ENCODE peak calls at places on chromosomes 1 and 21, in nine cellular contexts. C, Q, M, N, R, D, I, U and A are unnamed samples.

GRCh38 chr1:25482211-25482610 is 51.5 kb downstream of the MACO1 start:
- DNase-seq in C (no peak), Q (no peak), M (no peak), N (no peak), R (no peak), D (no peak), I (no peak), U (no peak), A (no peak)

GRCh38 chr1:165235158-165235776 is 121.2 kb downstream of the LMX1A start:
- DNase-seq in C (peak), Q (no peak), M (no peak), N (no peak), R (no peak), D (peak), I (peak), U (peak), A (no peak)

GRCh38 chr1:8496473-8496872 is 178.6 kb downstream of the SLC45A1 start:
- DNase-seq in C (no peak), Q (no peak), M (peak), N (no peak), R (no peak), D (no peak), I (no peak), U (no peak), A (no peak)

GRCh38 chr21:25639167-25639921 is at the start of gene JAM2:
- DNase-seq in C (peak), Q (no peak), M (peak), N (peak), R (no peak), D (peak), I (peak), U (peak), A (peak)

GRCh38 chr1:113567427-113567826 is 177.1 kb downstream of the MAGI3 start:
- DNase-seq in C (no peak), Q (no peak), M (no peak), N (no peak), R (no peak), D (no peak), I (no peak), U (no peak), A (no peak)

GRCh38 chr1:172003766-172004530 is 162.7 kb downstream of the DNM3 start:
- DNase-seq in C (no peak), Q (no peak), M (no peak), N (no peak), R (peak), D (no peak), I (no peak), U (no peak), A (no peak)

GRCh38 chr1:206766251-206766856 is 4.2 kb upstream of the IL19 start:
- DNase-seq in C (peak), Q (no peak), M (no peak), N (peak), R (peak), D (peak), I (no peak), U (no peak), A (peak)

GRCh38 chr1:204410764-204411450 is 710 bp downstream of the PPP1R15B start:
- DNase-seq in C (peak), Q (no peak), M (peak), N (peak), R (peak), D (peak), I (peak), U (peak), A (peak)

GRCh38 chr1:91026777-91027176 is 4.9 kb upstream of the ZNF644 start:
- DNase-seq in C (no peak), Q (no peak), M (no peak), N (peak), R (peak), D (no peak), I (no peak), U (peak), A (peak)

GRCh38 chr1:91282695-91283420 is 121.8 kb downstream of the HFM1 start:
- DNase-seq in C (peak), Q (peak), M (peak), N (peak), R (peak), D (peak), I (peak), U (peak), A (peak)

GRCh38 chr1:36481771-36482723 is 666 bp downstream of the CSF3R start:
- DNase-seq in C (no peak), Q (no peak), M (no peak), N (no peak), R (no peak), D (no peak), I (no peak), U (peak), A (no peak)

GRCh38 chr1:12088607-12089006 is 25.5 kb downstream of the TNFRSF8 start:
- DNase-seq in C (no peak), Q (no peak), M (no peak), N (no peak), R (no peak), D (no peak), I (no peak), U (no peak), A (no peak)

GRCh38 chr21:32653326-32653901 is 41.2 kb upstream of the CFAP298 start:
- DNase-seq in C (peak), Q (peak), M (peak), N (peak), R (peak), D (peak), I (peak), U (peak), A (peak)

GRCh38 chr1:19505694-19506457 is 20.5 kb upstream of the CAPZB start:
- DNase-seq in C (no peak), Q (no peak), M (peak), N (no peak), R (no peak), D (no peak), I (no peak), U (no peak), A (no peak)

GRCh38 chr1:8169364-8170058 is 143.4 kb upstream of the ERRFI1 start:
- DNase-seq in C (no peak), Q (no peak), M (peak), N (peak), R (peak), D (peak), I (no peak), U (peak), A (peak)

GRCh38 chr1:98325646-98326441 is 335.7 kb upstream of the SNX7 start:
- DNase-seq in C (no peak), Q (peak), M (no peak), N (no peak), R (peak), D (peak), I (no peak), U (no peak), A (peak)

GRCh38 chr1:11330411-11330810 is 57.4 kb downstream of the UBIAD1 start:
- DNase-seq in C (no peak), Q (no peak), M (no peak), N (no peak), R (no peak), D (no peak), I (no peak), U (no peak), A (no peak)

GRCh38 chr1:201536542-201536941 is 2.4 kb upstream of the NAV1 start:
- DNase-seq in C (no peak), Q (peak), M (no peak), N (no peak), R (peak), D (no peak), I (no peak), U (no peak), A (peak)

GRCh38 chr1:188006354-188006753 is 1177.6 kb downstream of the PLA2G4A start:
- DNase-seq in C (no peak), Q (no peak), M (no peak), N (no peak), R (peak), D (no peak), I (no peak), U (no peak), A (no peak)

GRCh38 chr1:68819190-68819829 is 322.4 kb upstream of the DEPDC1 start:
- DNase-seq in C (peak), Q (peak), M (no peak), N (peak), R (peak), D (peak), I (peak), U (peak), A (peak)

GRCh38 chr1:226277897-226278296 is 31.1 kb downstream of the LIN9 start:
- DNase-seq in C (no peak), Q (no peak), M (no peak), N (no peak), R (no peak), D (no peak), I (no peak), U (no peak), A (no peak)
- TF ChIP-seq EZH2phosphoT487 in C (no peak), Q (no peak), M (no peak), N (no peak), R (no peak), D (no peak), I (no peak), U (no peak), A (no peak)

GRCh38 chr1:60283690-60284089 is 210.1 kb upstream of the C1orf87 start:
- DNase-seq in C (no peak), Q (no peak), M (no peak), N (no peak), R (no peak), D (peak), I (no peak), U (no peak), A (peak)

GRCh38 chr1:60279798-60280197 is 206.2 kb upstream of the C1orf87 start:
- DNase-seq in C (no peak), Q (no peak), M (no peak), N (no peak), R (peak), D (no peak), I (no peak), U (no peak), A (peak)

GRCh38 chr1:60281360-60281932 is 207.9 kb upstream of the C1orf87 start:
- DNase-seq in C (peak), Q (peak), M (peak), N (peak), R (peak), D (peak), I (peak), U (peak), A (peak)

GRCh38 chr1:60280256-60280655 is 206.7 kb upstream of the C1orf87 start:
- DNase-seq in C (no peak), Q (no peak), M (no peak), N (no peak), R (no peak), D (no peak), I (no peak), U (peak), A (peak)

GRCh38 chr1:60280764-60281278 is 207.3 kb upstream of the C1orf87 start:
- DNase-seq in C (peak), Q (no peak), M (no peak), N (no peak), R (no peak), D (no peak), I (no peak), U (peak), A (no peak)
- TF ChIP-seq EZH2phosphoT487 in C (no peak), Q (no peak), M (no peak), N (no peak), R (no peak), D (no peak), I (no peak), U (no peak), A (no peak)

DNA sequence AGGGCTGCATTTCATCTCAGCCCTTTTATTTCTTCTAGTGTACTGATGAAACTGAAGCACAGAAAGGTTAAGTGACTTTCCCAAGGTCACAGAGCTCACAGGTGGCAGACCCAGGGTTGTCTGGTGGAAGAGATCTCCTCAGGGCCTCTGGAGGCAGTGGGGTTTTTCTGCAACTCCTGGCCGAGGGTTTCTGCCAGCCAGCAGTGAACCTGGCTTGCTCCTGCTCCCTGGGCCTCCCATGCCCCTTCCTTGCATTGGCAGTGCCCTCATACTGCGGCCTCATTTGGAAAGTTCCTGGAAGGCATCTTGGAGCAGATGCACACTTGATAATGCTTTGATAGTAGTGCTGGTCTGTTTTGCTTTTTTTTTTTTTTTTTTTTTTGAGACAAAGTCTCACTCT is 7.7 kb downstream of the GALNT2 start:
- DNase-seq in C (no peak), Q (no peak), M (no peak), N (no peak), R (no peak), D (no peak), I (no peak), U (no peak), A (no peak)
- TF ChIP-seq EZH2phosphoT487 in C (no peak), Q (no peak), M (no peak), N (no peak), R (no peak), D (no peak), I (no peak), U (no peak), A (no peak)

GRCh38 chr1:83905315-83905907 is 93.5 kb downstream of the TTLL7 start:
- DNase-seq in C (peak), Q (no peak), M (peak), N (peak), R (peak), D (peak), I (peak), U (peak), A (peak)

GRCh38 chr1:83901547-83902155 is 97.3 kb downstream of the TTLL7 start:
- DNase-seq in C (no peak), Q (no peak), M (no peak), N (no peak), R (peak), D (peak), I (no peak), U (no peak), A (peak)

GRCh38 chr1:83897516-83897915 is 101.4 kb downstream of the TTLL7 start:
- DNase-seq in C (peak), Q (no peak), M (no peak), N (no peak), R (no peak), D (no peak), I (peak), U (no peak), A (no peak)

GRCh38 chr1:83900530-83900929 is 98.4 kb downstream of the TTLL7 start:
- DNase-seq in C (no peak), Q (no peak), M (no peak), N (no peak), R (peak), D (no peak), I (no peak), U (no peak), A (peak)
- TF ChIP-seq EZH2phosphoT487 in C (no peak), Q (no peak), M (no peak), N (no peak), R (no peak), D (no peak), I (no peak), U (no peak), A (no peak)

DNA sequence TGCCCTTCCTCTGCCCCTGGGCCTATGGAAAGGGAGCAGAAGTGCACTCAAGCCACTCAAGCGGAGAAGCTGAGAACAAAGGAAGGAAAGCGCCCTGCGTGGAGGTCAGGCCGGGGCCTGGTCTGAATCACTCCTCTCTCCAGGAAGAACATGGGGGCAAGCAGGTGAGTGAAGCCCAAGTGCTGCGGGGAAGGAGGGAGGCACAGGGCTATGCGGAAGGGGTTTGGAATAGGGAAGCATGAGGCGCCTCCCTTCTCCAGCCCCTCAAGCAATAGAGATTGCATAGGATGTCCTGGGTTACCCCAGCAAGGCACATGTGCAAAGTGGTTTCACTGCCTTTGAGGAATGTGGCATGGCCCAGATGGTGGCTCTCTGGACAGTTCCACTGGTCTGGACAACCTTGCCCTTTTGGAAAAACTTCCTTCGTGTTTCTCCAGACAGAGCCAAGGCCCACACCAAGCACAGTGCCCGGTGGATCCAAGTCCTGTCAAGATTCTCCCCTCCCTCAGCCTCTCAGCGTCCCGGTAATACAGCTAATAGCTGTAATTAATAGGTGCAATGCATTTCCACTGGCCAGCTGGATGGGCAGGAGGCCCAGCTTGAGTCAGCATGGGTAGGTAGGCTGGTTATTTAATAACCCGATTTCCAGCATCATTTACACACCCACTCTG is 13.7 kb downstream of the BLACAT1 start:
- DNase-seq in C (peak), Q (no peak), M (no peak), N (no peak), R (no peak), D (no peak), I (no peak), U (no peak), A (no peak)
- TF ChIP-seq EZH2phosphoT487 in C (no peak), Q (no peak), M (no peak), N (no peak), R (no peak), D (no peak), I (no peak), U (no peak), A (no peak)

DNA sequence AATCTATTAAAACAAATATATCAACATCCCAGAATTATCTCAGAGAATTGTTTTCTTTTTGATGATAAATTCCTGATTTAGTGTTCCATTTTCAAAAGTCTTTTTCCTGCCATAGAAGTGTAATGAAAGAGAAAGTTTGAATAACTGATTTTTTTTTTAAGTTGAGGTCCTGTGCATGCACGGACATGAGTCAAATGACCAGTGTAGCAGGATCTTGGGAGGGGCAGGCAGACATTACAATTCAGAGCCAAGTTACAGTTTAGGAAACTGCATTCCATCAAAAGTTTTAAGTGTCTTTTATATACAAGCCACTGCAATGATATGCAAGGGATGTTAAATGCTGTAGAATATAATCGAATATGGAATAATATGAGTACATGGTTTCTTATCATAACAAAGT is 227.5 kb downstream of the HMCN1 start:
- DNase-seq in C (no peak), Q (no peak), M (no peak), N (no peak), R (no peak), D (no peak), I (no peak), U (no peak), A (peak)
- TF ChIP-seq EZH2phosphoT487 in C (no peak), Q (no peak), M (no peak), N (no peak), R (no peak), D (no peak), I (no peak), U (no peak), A (no peak)